ENCODE peak calls at places on chromosome 17, in seven cellular contexts. One of them, this sample, is unnamed.

GRCh38 chr17:29238133-29238850 is 8.4 kb upstream of the CRYBA1 start:
- DNase-seq in NCI-H1417: no peak
- DNase-seq in AG04450: no peak
- DNase-seq in right cardiac atrium: no peak
- DNase-seq in globus pallidus: no peak
- DNase-seq in activated gamma-delta T cell treated with Interleukin-2 at 50 U/mL for 16 hours: no peak
- DNase-seq in C1 segment of cervical spinal cord: no peak
- DNase-seq in this sample: no peak

GRCh38 chr17:40727447-40728231 is 24.1 kb upstream of the KRT24 start:
- DNase-seq in activated gamma-delta T cell treated with Interleukin-2 at 50 U/mL for 16 hours: no peak
- DNase-seq in globus pallidus: no peak
- DNase-seq in AG04450: peak; percentile 23
- DNase-seq in C1 segment of cervical spinal cord: no peak
- DNase-seq in right cardiac atrium: no peak
- DNase-seq in NCI-H1417: no peak
- DNase-seq in this sample: no peak

GRCh38 chr17:2214887-2215615 is 88.5 kb downstream of the SMG6 start:
- DNase-seq in C1 segment of cervical spinal cord: no peak
- DNase-seq in globus pallidus: peak; percentile 33
- DNase-seq in right cardiac atrium: peak; percentile 84
- DNase-seq in activated gamma-delta T cell treated with Interleukin-2 at 50 U/mL for 16 hours: no peak
- DNase-seq in AG04450: no peak
- DNase-seq in NCI-H1417: no peak
- DNase-seq in this sample: no peak

GRCh38 chr17:4901108-4901647 is 1.7 kb downstream of the CHRNE start:
- DNase-seq in activated gamma-delta T cell treated with Interleukin-2 at 50 U/mL for 16 hours: no peak
- DNase-seq in right cardiac atrium: no peak
- DNase-seq in NCI-H1417: no peak
- DNase-seq in AG04450: no peak
- DNase-seq in C1 segment of cervical spinal cord: no peak
- DNase-seq in globus pallidus: no peak
- DNase-seq in this sample: no peak

GRCh38 chr17:9472094-9472493 is 103.5 kb downstream of the STX8 start:
- DNase-seq in NCI-H1417: no peak
- DNase-seq in activated gamma-delta T cell treated with Interleukin-2 at 50 U/mL for 16 hours: no peak
- DNase-seq in AG04450: no peak
- DNase-seq in right cardiac atrium: no peak
- DNase-seq in globus pallidus: no peak
- DNase-seq in C1 segment of cervical spinal cord: no peak
- DNase-seq in this sample: no peak

GRCh38 chr17:64354396-64354795 is 36.3 kb downstream of the PECAM1 start:
- DNase-seq in right cardiac atrium: no peak
- DNase-seq in activated gamma-delta T cell treated with Interleukin-2 at 50 U/mL for 16 hours: no peak
- DNase-seq in NCI-H1417: no peak
- DNase-seq in C1 segment of cervical spinal cord: no peak
- DNase-seq in AG04450: no peak
- DNase-seq in globus pallidus: no peak
- DNase-seq in this sample: no peak

GRCh38 chr17:27766438-27766837 is 33.9 kb downstream of the NOS2 start:
- DNase-seq in right cardiac atrium: no peak
- DNase-seq in C1 segment of cervical spinal cord: no peak
- DNase-seq in NCI-H1417: no peak
- DNase-seq in globus pallidus: no peak
- DNase-seq in activated gamma-delta T cell treated with Interleukin-2 at 50 U/mL for 16 hours: no peak
- DNase-seq in AG04450: no peak
- DNase-seq in this sample: no peak

GRCh38 chr17:44543213-44543904 is 13.9 kb upstream of the FZD2 start:
- DNase-seq in AG04450: peak; percentile 88
- DNase-seq in right cardiac atrium: no peak
- DNase-seq in globus pallidus: no peak
- DNase-seq in activated gamma-delta T cell treated with Interleukin-2 at 50 U/mL for 16 hours: no peak
- DNase-seq in NCI-H1417: no peak
- DNase-seq in C1 segment of cervical spinal cord: no peak
- DNase-seq in this sample: no peak

GRCh38 chr17:81840826-81841778 is 6.3 kb upstream of the PPP1R27 start:
- DNase-seq in right cardiac atrium: peak; percentile 69
- DNase-seq in activated gamma-delta T cell treated with Interleukin-2 at 50 U/mL for 16 hours: no peak
- DNase-seq in globus pallidus: no peak
- DNase-seq in AG04450: no peak
- DNase-seq in C1 segment of cervical spinal cord: no peak
- DNase-seq in NCI-H1417: no peak
- DNase-seq in this sample: no peak

GRCh38 chr17:83067718-83068261 is 11.6 kb upstream of the METRNL start:
- DNase-seq in globus pallidus: no peak
- DNase-seq in AG04450: no peak
- DNase-seq in activated gamma-delta T cell treated with Interleukin-2 at 50 U/mL for 16 hours: no peak
- DNase-seq in right cardiac atrium: peak; percentile 80
- DNase-seq in C1 segment of cervical spinal cord: no peak
- DNase-seq in NCI-H1417: no peak
- DNase-seq in this sample: no peak

GRCh38 chr17:60127068-60128064 is 22.4 kb upstream of the CA4 start:
- DNase-seq in activated gamma-delta T cell treated with Interleukin-2 at 50 U/mL for 16 hours: no peak
- DNase-seq in AG04450: no peak
- DNase-seq in NCI-H1417: no peak
- DNase-seq in globus pallidus: no peak
- DNase-seq in C1 segment of cervical spinal cord: no peak
- DNase-seq in right cardiac atrium: no peak
- DNase-seq in this sample: no peak

GRCh38 chr17:19867094-19867653 is 562 bp downstream of the ULK2 start:
- DNase-seq in NCI-H1417: peak; percentile 83
- DNase-seq in C1 segment of cervical spinal cord: peak; percentile 38
- DNase-seq in AG04450: no peak
- DNase-seq in right cardiac atrium: peak; percentile 89
- DNase-seq in globus pallidus: peak; percentile 78
- DNase-seq in activated gamma-delta T cell treated with Interleukin-2 at 50 U/mL for 16 hours: peak; percentile 41
- DNase-seq in this sample: peak; percentile 74

GRCh38 chr17:78973196-78973595 is 6.5 kb downstream of the LGALS3BP start:
- DNase-seq in NCI-H1417: no peak
- DNase-seq in AG04450: no peak
- DNase-seq in activated gamma-delta T cell treated with Interleukin-2 at 50 U/mL for 16 hours: no peak
- DNase-seq in globus pallidus: no peak
- DNase-seq in C1 segment of cervical spinal cord: no peak
- DNase-seq in right cardiac atrium: peak; percentile 77
- DNase-seq in this sample: no peak

GRCh38 chr17:48517478-48517877 is 13.3 kb downstream of the HOXB1 start:
- DNase-seq in AG04450: no peak
- DNase-seq in NCI-H1417: no peak
- DNase-seq in right cardiac atrium: no peak
- DNase-seq in globus pallidus: no peak
- DNase-seq in activated gamma-delta T cell treated with Interleukin-2 at 50 U/mL for 16 hours: no peak
- DNase-seq in C1 segment of cervical spinal cord: no peak
- DNase-seq in this sample: no peak

GRCh38 chr17:48925991-48926342 is 17.8 kb downstream of the UBE2Z start:
- DNase-seq in NCI-H1417: no peak
- DNase-seq in globus pallidus: no peak
- DNase-seq in AG04450: no peak
- DNase-seq in activated gamma-delta T cell treated with Interleukin-2 at 50 U/mL for 16 hours: no peak
- DNase-seq in right cardiac atrium: no peak
- DNase-seq in C1 segment of cervical spinal cord: no peak
- DNase-seq in this sample: peak; percentile 89

GRCh38 chr17:82321947-82322466 is 4.6 kb upstream of the CD7 start:
- DNase-seq in NCI-H1417: no peak
- DNase-seq in AG04450: no peak
- DNase-seq in right cardiac atrium: no peak
- DNase-seq in globus pallidus: no peak
- DNase-seq in C1 segment of cervical spinal cord: no peak
- DNase-seq in activated gamma-delta T cell treated with Interleukin-2 at 50 U/mL for 16 hours: no peak
- DNase-seq in this sample: no peak

GRCh38 chr17:31297090-31297489 is at the start of gene OMG:
- DNase-seq in NCI-H1417: no peak
- DNase-seq in globus pallidus: peak; percentile 91
- DNase-seq in AG04450: no peak
- DNase-seq in right cardiac atrium: no peak
- DNase-seq in activated gamma-delta T cell treated with Interleukin-2 at 50 U/mL for 16 hours: no peak
- DNase-seq in C1 segment of cervical spinal cord: no peak
- DNase-seq in this sample: no peak

GRCh38 chr17:1099242-1099641 is 80.5 kb downstream of the ABR start:
- DNase-seq in right cardiac atrium: no peak
- DNase-seq in C1 segment of cervical spinal cord: no peak
- DNase-seq in AG04450: no peak
- DNase-seq in activated gamma-delta T cell treated with Interleukin-2 at 50 U/mL for 16 hours: no peak
- DNase-seq in NCI-H1417: no peak
- DNase-seq in globus pallidus: no peak
- DNase-seq in this sample: no peak

GRCh38 chr17:19000531-19001011 is 4.0 kb downstream of the FAM83G start:
- DNase-seq in activated gamma-delta T cell treated with Interleukin-2 at 50 U/mL for 16 hours: no peak
- DNase-seq in AG04450: no peak
- DNase-seq in NCI-H1417: no peak
- DNase-seq in globus pallidus: no peak
- DNase-seq in right cardiac atrium: peak; percentile 74
- DNase-seq in C1 segment of cervical spinal cord: no peak
- DNase-seq in this sample: no peak

GRCh38 chr17:17059301-17059890 is 17.1 kb downstream of the MPRIP start:
- DNase-seq in activated gamma-delta T cell treated with Interleukin-2 at 50 U/mL for 16 hours: no peak
- DNase-seq in right cardiac atrium: no peak
- DNase-seq in C1 segment of cervical spinal cord: no peak
- DNase-seq in globus pallidus: no peak
- DNase-seq in NCI-H1417: no peak
- DNase-seq in AG04450: no peak
- DNase-seq in this sample: no peak

GRCh38 chr17:28865946-28866752 is 11.3 kb downstream of the ERAL1 start:
- DNase-seq in globus pallidus: no peak
- DNase-seq in AG04450: no peak
- DNase-seq in C1 segment of cervical spinal cord: no peak
- DNase-seq in right cardiac atrium: no peak
- DNase-seq in activated gamma-delta T cell treated with Interleukin-2 at 50 U/mL for 16 hours: no peak
- DNase-seq in NCI-H1417: no peak
- DNase-seq in this sample: peak; percentile 27

GRCh38 chr17:67049025-67049739 is 4.8 kb downstream of the CACNG1 start:
- DNase-seq in globus pallidus: no peak
- DNase-seq in NCI-H1417: no peak
- DNase-seq in C1 segment of cervical spinal cord: no peak
- DNase-seq in activated gamma-delta T cell treated with Interleukin-2 at 50 U/mL for 16 hours: no peak
- DNase-seq in right cardiac atrium: no peak
- DNase-seq in AG04450: no peak
- DNase-seq in this sample: no peak

GRCh38 chr17:8913879-8914278 is 46.4 kb upstream of the PIK3R6 start:
- DNase-seq in globus pallidus: no peak
- DNase-seq in right cardiac atrium: no peak
- DNase-seq in NCI-H1417: no peak
- DNase-seq in AG04450: no peak
- DNase-seq in C1 segment of cervical spinal cord: no peak
- DNase-seq in activated gamma-delta T cell treated with Interleukin-2 at 50 U/mL for 16 hours: no peak
- DNase-seq in this sample: no peak

GRCh38 chr17:44956998-44957981 is 9.7 kb upstream of the KIF18B start:
- DNase-seq in activated gamma-delta T cell treated with Interleukin-2 at 50 U/mL for 16 hours: no peak
- DNase-seq in C1 segment of cervical spinal cord: no peak
- DNase-seq in AG04450: no peak
- DNase-seq in right cardiac atrium: no peak
- DNase-seq in NCI-H1417: no peak
- DNase-seq in globus pallidus: peak; percentile 48
- DNase-seq in this sample: no peak

GRCh38 chr17:39174907-39175694 is 9.1 kb upstream of the ARL5C start:
- DNase-seq in C1 segment of cervical spinal cord: no peak
- DNase-seq in globus pallidus: peak; percentile 46
- DNase-seq in activated gamma-delta T cell treated with Interleukin-2 at 50 U/mL for 16 hours: peak; percentile 81
- DNase-seq in NCI-H1417: no peak
- DNase-seq in AG04450: no peak
- DNase-seq in right cardiac atrium: peak; percentile 87
- DNase-seq in this sample: peak; percentile 77

GRCh38 chr17:77821114-77821513 is 137.4 kb upstream of the TNRC6C start:
- DNase-seq in right cardiac atrium: peak; percentile 46
- DNase-seq in C1 segment of cervical spinal cord: no peak
- DNase-seq in globus pallidus: peak; percentile 26
- DNase-seq in activated gamma-delta T cell treated with Interleukin-2 at 50 U/mL for 16 hours: no peak
- DNase-seq in AG04450: no peak
- DNase-seq in NCI-H1417: no peak
- DNase-seq in this sample: peak; percentile 29

GRCh38 chr17:66301418-66301863 is 972 bp upstream of the PRKCA start:
- DNase-seq in AG04450: no peak
- DNase-seq in globus pallidus: no peak
- DNase-seq in NCI-H1417: peak; percentile 48
- DNase-seq in right cardiac atrium: no peak
- DNase-seq in C1 segment of cervical spinal cord: no peak
- DNase-seq in activated gamma-delta T cell treated with Interleukin-2 at 50 U/mL for 16 hours: no peak
- DNase-seq in this sample: no peak

GRCh38 chr17:78991017-78991783 is 11.5 kb upstream of the LGALS3BP start:
- DNase-seq in globus pallidus: no peak
- DNase-seq in activated gamma-delta T cell treated with Interleukin-2 at 50 U/mL for 16 hours: no peak
- DNase-seq in NCI-H1417: no peak
- DNase-seq in AG04450: no peak
- DNase-seq in C1 segment of cervical spinal cord: no peak
- DNase-seq in right cardiac atrium: peak; percentile 35
- DNase-seq in this sample: no peak

GRCh38 chr17:36205637-36206458 is 5.0 kb upstream of the CCL4L2 start:
- DNase-seq in globus pallidus: no peak
- DNase-seq in C1 segment of cervical spinal cord: no peak
- DNase-seq in NCI-H1417: no peak
- DNase-seq in activated gamma-delta T cell treated with Interleukin-2 at 50 U/mL for 16 hours: no peak
- DNase-seq in right cardiac atrium: no peak
- DNase-seq in AG04450: no peak
- DNase-seq in this sample: no peak

GRCh38 chr17:69555056-69555455 is 140.6 kb downstream of the MAP2K6 start:
- DNase-seq in right cardiac atrium: no peak
- DNase-seq in AG04450: no peak
- DNase-seq in activated gamma-delta T cell treated with Interleukin-2 at 50 U/mL for 16 hours: no peak
- DNase-seq in NCI-H1417: no peak
- DNase-seq in C1 segment of cervical spinal cord: no peak
- DNase-seq in globus pallidus: no peak
- DNase-seq in this sample: no peak

GRCh38 chr17:81066771-81067315 is 31.9 kb downstream of the BAIAP2 start:
- DNase-seq in globus pallidus: no peak
- DNase-seq in activated gamma-delta T cell treated with Interleukin-2 at 50 U/mL for 16 hours: no peak
- DNase-seq in AG04450: no peak
- DNase-seq in C1 segment of cervical spinal cord: no peak
- DNase-seq in right cardiac atrium: no peak
- DNase-seq in NCI-H1417: no peak
- DNase-seq in this sample: no peak

GRCh38 chr17:1577186-1577585 is 14.6 kb upstream of the PITPNA start:
- DNase-seq in activated gamma-delta T cell treated with Interleukin-2 at 50 U/mL for 16 hours: no peak
- DNase-seq in NCI-H1417: no peak
- DNase-seq in right cardiac atrium: peak; percentile 96
- DNase-seq in C1 segment of cervical spinal cord: peak; percentile 55
- DNase-seq in globus pallidus: peak; percentile 83
- DNase-seq in AG04450: peak; percentile 61
- DNase-seq in this sample: no peak

GRCh38 chr17:8954339-8954738 is 11.2 kb downstream of the PIK3R5 start:
- DNase-seq in globus pallidus: peak; percentile 44
- DNase-seq in AG04450: no peak
- DNase-seq in NCI-H1417: no peak
- DNase-seq in right cardiac atrium: peak; percentile 85
- DNase-seq in C1 segment of cervical spinal cord: no peak
- DNase-seq in activated gamma-delta T cell treated with Interleukin-2 at 50 U/mL for 16 hours: peak; percentile 77
- DNase-seq in this sample: no peak

GRCh38 chr17:77126519-77126918 is 14.2 kb upstream of the SEC14L1 start:
- DNase-seq in C1 segment of cervical spinal cord: no peak
- DNase-seq in NCI-H1417: peak; percentile 56
- DNase-seq in AG04450: no peak
- DNase-seq in right cardiac atrium: no peak
- DNase-seq in activated gamma-delta T cell treated with Interleukin-2 at 50 U/mL for 16 hours: no peak
- DNase-seq in globus pallidus: no peak
- DNase-seq in this sample: no peak

GRCh38 chr17:42365136-42365535 is 23.1 kb downstream of the STAT3 start:
- DNase-seq in NCI-H1417: no peak
- DNase-seq in right cardiac atrium: no peak
- DNase-seq in activated gamma-delta T cell treated with Interleukin-2 at 50 U/mL for 16 hours: no peak
- DNase-seq in globus pallidus: no peak
- DNase-seq in AG04450: no peak
- DNase-seq in C1 segment of cervical spinal cord: no peak
- DNase-seq in this sample: no peak

GRCh38 chr17:75619506-75620431 is 13.5 kb upstream of the SMIM5 start:
- DNase-seq in globus pallidus: no peak
- DNase-seq in C1 segment of cervical spinal cord: no peak
- DNase-seq in AG04450: peak; percentile 11
- DNase-seq in activated gamma-delta T cell treated with Interleukin-2 at 50 U/mL for 16 hours: no peak
- DNase-seq in NCI-H1417: peak; percentile 10
- DNase-seq in right cardiac atrium: peak; percentile 72
- DNase-seq in this sample: peak; percentile 50

This sample was measured in NCI-H2171 treated with DMSO at 0.1 percent for 48 hours.